ENCODE peak calls at places on chromosomes 4 and X, in four cellular contexts. S is activated CD8-positive, alpha-beta T cell treated with anti-CD3 and anti-CD28 coated beads, Interleukin-2, amount 10 ng/mL, durations not matched to agents 7 days and 5 days; X is fibroblast of the aortic adventitia; K is choroid plexus epithelial cell. V is an unnamed sample.

GRCh38 chr4:41294445-41295062 is 37.8 kb downstream of the UCHL1 start:
- DNase-seq in S (no peak), X (no peak), K (no peak), V (no peak)

GRCh38 chr4:76197971-76198410 is 15.6 kb downstream of the SCARB2 start:
- DNase-seq in S (no peak), X (peak), K (peak), V (no peak)

GRCh38 chr4:154120277-154120676 is 331.4 kb upstream of the SFRP2 start:
- DNase-seq in S (no peak), X (no peak), K (no peak), V (no peak)

GRCh38 chr4:142600952-142601351 is 245.1 kb downstream of the INPP4B start:
- DNase-seq in S (no peak), X (peak), K (no peak), V (no peak)

GRCh38 chrX:96436105-96436504 is 248.5 kb upstream of the DIAPH2 start:
- DNase-seq in S (no peak), X (peak), K (peak), V (peak)

GRCh38 chr4:128379860-128380259 is 92.2 kb upstream of the PGRMC2 start:
- DNase-seq in S (peak), X (peak), K (peak), V (no peak)

GRCh38 chrX:9942086-9942485 is 25.1 kb upstream of the CLDN34 start:
- DNase-seq in S (peak), X (no peak), K (no peak), V (no peak)

GRCh38 chrX:118847676-118848075 is 24.1 kb downstream of the ZCCHC12 start:
- DNase-seq in S (no peak), X (peak), K (peak), V (peak)

GRCh38 chr4:165502919-165503907 is 124.4 kb downstream of the CPE start:
- DNase-seq in S (no peak), X (peak), K (peak), V (peak)

GRCh38 chr4:105956566-105956965 is 61.3 kb downstream of the NPNT start:
- DNase-seq in S (no peak), X (no peak), K (peak), V (no peak)

GRCh38 chr4:53510981-53511380 is 80.3 kb downstream of the LNX1 start:
- DNase-seq in S (no peak), X (peak), K (no peak), V (no peak)

GRCh38 chr4:89114100-89114499 is 2.8 kb downstream of the TIGD2 start:
- DNase-seq in S (no peak), X (no peak), K (no peak), V (no peak)

GRCh38 chrX:80246273-80246672 is 174.0 kb upstream of the TENT5D start:
- DNase-seq in S (no peak), X (peak), K (no peak), V (no peak)

GRCh38 chrX:125444659-125445058 is 125.0 kb downstream of the TEX13C start:
- DNase-seq in S (no peak), X (no peak), K (no peak), V (peak)

GRCh38 chrX:24672701-24673190 is 21.0 kb upstream of the POLA1 start:
- DNase-seq in S (no peak), X (no peak), K (no peak), V (no peak)

V was measured in epithelial cell of proximal tubule.